ENCODE peak calls at places on chromosomes 6 and 20, in seven cellular contexts. I is heart right ventricle, P is testis, T is tibial artery, F is SK-N-SH, U is neural progenitor cell, D is astrocyte. Z is an unnamed sample.

GRCh38 chr20:44215125-44215524 is 4.6 kb upstream of the OSER1 start:
- DNase-seq in I (peak; percentile 60), P (peak; percentile 83), T (peak; percentile 65), F (peak; percentile 69), U (peak; percentile 75), D (peak; percentile 17), Z (peak; percentile 81)

GRCh38 chr20:40892642-40893041 is 136.0 kb upstream of the TOP1 start:
- DNase-seq in I (no peak), P (no peak), T (no peak), F (no peak), U (no peak), D (no peak), Z (no peak)

GRCh38 chr20:21665687-21666446 is 39.6 kb upstream of the PAX1 start:
- DNase-seq in I (no peak), P (no peak), T (no peak), F (no peak), U (no peak), D (no peak), Z (no peak)

GRCh38 chr6:133977983-133978895 is 25.2 kb downstream of the TBPL1 start:
- DNase-seq in I (no peak), P (no peak), T (peak; percentile 32), F (peak; percentile 33), U (no peak), D (peak; percentile 73), Z (no peak)

GRCh38 chr6:101539510-101540245 is 146.2 kb downstream of the GRIK2 start:
- DNase-seq in I (no peak), P (no peak), T (no peak), F (no peak), U (no peak), D (peak; percentile 75), Z (no peak)

GRCh38 chr6:142694054-142694453 is 250.9 kb downstream of the HIVEP2 start:
- DNase-seq in I (no peak), P (no peak), T (no peak), F (no peak), U (no peak), D (peak; percentile 69), Z (no peak)

GRCh38 chr6:156720739-156721714 is 56.2 kb upstream of the ARID1B start:
- DNase-seq in I (no peak), P (peak; percentile 67), T (peak; percentile 22), F (no peak), U (peak; percentile 42), D (no peak), Z (peak; percentile 44)

GRCh38 chr20:11995750-11996567 is 78.3 kb downstream of the BTBD3 start:
- DNase-seq in I (peak; percentile 6), P (no peak), T (no peak), F (no peak), U (no peak), D (peak; percentile 3), Z (peak; percentile 53)

GRCh38 chr6:3970097-3970496 is 108.8 kb downstream of the FAM217A start:
- DNase-seq in I (no peak), P (no peak), T (no peak), F (no peak), U (no peak), D (no peak), Z (no peak)

GRCh38 chr6:121748376-121748775 is 312.9 kb downstream of the GJA1 start:
- DNase-seq in I (no peak), P (no peak), T (no peak), F (no peak), U (peak; percentile 11), D (peak; percentile 90), Z (no peak)

GRCh38 chr20:24745617-24746350 is 203.3 kb upstream of the CST7 start:
- DNase-seq in I (no peak), P (no peak), T (no peak), F (no peak), U (no peak), D (no peak), Z (no peak)

GRCh38 chr6:30798501-30798900 is 54.2 kb upstream of the IER3 start:
- DNase-seq in I (no peak), P (no peak), T (no peak), F (no peak), U (no peak), D (no peak), Z (no peak)

GRCh38 chr6:3277251-3277650 is 18.5 kb downstream of the PSMG4 start:
- DNase-seq in I (no peak), P (no peak), T (no peak), F (no peak), U (no peak), D (no peak), Z (no peak)

GRCh38 chr6:100088009-100088408 is 94.0 kb upstream of the MCHR2 start:
- DNase-seq in I (no peak), P (no peak), T (no peak), F (no peak), U (no peak), D (peak; percentile 84), Z (no peak)

GRCh38 chr6:13485923-13486557 is 1.4 kb downstream of the GFOD1 start:
- DNase-seq in I (no peak), P (peak; percentile 26), T (peak; percentile 35), F (peak; percentile 70), U (peak; percentile 61), D (peak; percentile 30), Z (peak; percentile 54)

GRCh38 chr6:113651120-113651519 is 206.0 kb upstream of the MARCKS start:
- DNase-seq in I (peak; percentile 78), P (no peak), T (no peak), F (peak; percentile 16), U (no peak), D (no peak), Z (peak; percentile 82)

GRCh38 chr6:104540743-104541142 is 319.0 kb downstream of the HACE1 start:
- DNase-seq in I (no peak), P (no peak), T (no peak), F (no peak), U (no peak), D (peak; percentile 89), Z (no peak)

GRCh38 chr6:35363293-35363750 is 21.0 kb downstream of the PPARD start:
- DNase-seq in I (peak; percentile 44), P (no peak), T (no peak), F (peak; percentile 68), U (peak; percentile 21), D (peak; percentile 51), Z (peak; percentile 84)

GRCh38 chr20:43560974-43561373 is 2.1 kb downstream of the SGK2 start:
- DNase-seq in I (no peak), P (no peak), T (no peak), F (no peak), U (no peak), D (no peak), Z (no peak)

GRCh38 chr20:19181552-19181951 is 30.9 kb upstream of the SLC24A3 start:
- DNase-seq in I (no peak), P (no peak), T (no peak), F (no peak), U (no peak), D (no peak), Z (no peak)

GRCh38 chr6:157652601-157653363 is 170.3 kb upstream of the SNX9 start:
- DNase-seq in I (no peak), P (no peak), T (no peak), F (no peak), U (no peak), D (no peak), Z (peak; percentile 20)

GRCh38 chr6:37376078-37376743 is 22.4 kb downstream of the RNF8 start:
- DNase-seq in I (no peak), P (no peak), T (no peak), F (no peak), U (no peak), D (no peak), Z (no peak)
- H3K36me3 ChIP-seq in I (peaks cover 79% of the 10 kb centered on the region), P (no peaks in the 10 kb centered on the region), T (peaks cover 72% of the 10 kb centered on the region), F (peaks cover 35% of the 10 kb centered on the region), U (peaks cover 6% of the 10 kb centered on the region), D (peaks cover 13% of the 10 kb centered on the region), Z (peaks cover 25% of the 10 kb centered on the region)

GRCh38 chr20:49766979-49767419 is 45.6 kb upstream of the SLC9A8 start:
- DNase-seq in I (no peak), P (no peak), T (no peak), F (no peak), U (no peak), D (no peak), Z (no peak)

GRCh38 chr20:49762940-49763766 is 49.5 kb upstream of the B4GALT5 start:
- DNase-seq in I (no peak), P (no peak), T (no peak), F (no peak), U (no peak), D (no peak), Z (peak; percentile 56)

GRCh38 chr20:49765846-49766541 is 46.6 kb upstream of the SLC9A8 start:
- DNase-seq in I (no peak), P (no peak), T (no peak), F (no peak), U (no peak), D (no peak), Z (no peak)

GRCh38 chr20:49768204-49769124 is 44.2 kb upstream of the SLC9A8 start:
- DNase-seq in I (peak; percentile 44), P (peak; percentile 45), T (peak; percentile 67), F (no peak), U (peak; percentile 56), D (peak; percentile 90), Z (no peak)

DNA sequence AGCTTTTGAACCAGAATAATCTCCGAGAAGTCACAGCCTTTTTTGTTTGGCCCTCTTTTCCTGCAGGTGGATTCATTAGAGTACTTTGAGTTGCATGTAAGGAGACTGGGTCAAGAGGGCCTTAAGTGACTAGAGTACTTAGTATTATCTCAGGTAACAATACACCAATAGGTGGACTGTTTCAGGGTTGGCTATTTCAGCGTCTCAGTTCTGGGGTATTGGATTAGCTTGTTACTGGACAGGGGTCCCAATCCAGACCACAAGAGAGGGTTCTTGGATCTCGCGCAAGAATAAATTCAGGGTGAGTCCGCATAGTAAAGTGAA is 47.3 kb upstream of the SLC9A8 start:
- DNase-seq in I (no peak), P (no peak), T (no peak), F (no peak), U (no peak), D (no peak), Z (no peak)
- H3K4me1 ChIP-seq in I (peaks cover 28% of the 10 kb centered on the region), P (peaks cover 6% of the 10 kb centered on the region), T (no peaks in the 10 kb centered on the region), F (no peaks in the 10 kb centered on the region), U (peaks cover 29% of the 10 kb centered on the region), D (peaks cover 9% of the 10 kb centered on the region), Z (peaks cover 10% of the 10 kb centered on the region)

GRCh38 chr20:36848078-36848660 is 27.8 kb upstream of the TLDC2 start:
- DNase-seq in I (peak; percentile 78), P (no peak), T (peak; percentile 63), F (no peak), U (no peak), D (peak; percentile 93), Z (no peak)
- H3K4me3 ChIP-seq in I (no peak overlapping the region), P (no peak overlapping the region), T (no peak overlapping the region), F (peak overlapping the region; percentile 21), U (no peak overlapping the region), D (no peak overlapping the region), Z (no peak overlapping the region)

DNA sequence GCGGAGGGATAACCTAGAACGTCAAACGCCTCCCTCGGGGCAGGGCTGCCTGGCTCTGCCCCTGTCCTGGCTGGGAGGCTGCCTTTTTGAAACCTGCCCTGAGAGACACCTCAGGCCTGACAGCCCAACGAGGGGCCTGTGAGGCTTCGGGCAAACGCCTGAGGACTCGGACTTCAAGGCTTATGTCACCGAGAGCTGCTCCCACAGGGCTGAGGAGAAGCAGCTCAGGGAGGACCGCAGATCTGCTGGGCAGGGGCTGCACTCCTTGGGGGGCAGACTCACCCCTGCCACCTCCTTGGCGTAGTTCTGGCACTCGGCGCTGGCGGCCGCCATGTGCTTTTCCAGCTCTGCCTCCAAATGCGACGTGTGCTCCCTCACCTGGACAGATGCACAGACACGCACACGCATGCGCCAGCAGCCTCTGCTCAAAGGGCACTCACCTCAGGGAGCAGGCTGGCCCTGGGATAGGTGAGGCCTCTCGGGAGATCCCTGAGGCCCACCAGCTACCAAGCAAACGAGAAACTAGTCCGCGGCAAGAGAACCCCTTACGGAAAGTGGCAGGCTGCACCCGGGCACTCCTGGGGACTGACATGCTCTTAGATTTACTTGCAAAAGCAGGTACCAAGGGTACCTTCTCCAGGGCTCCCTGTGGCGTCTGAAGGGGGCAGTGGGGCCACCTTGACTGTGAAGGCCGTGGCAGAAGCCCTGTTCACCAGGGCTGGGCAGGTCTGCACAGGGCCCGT is 49.6 kb downstream of the DSTN start:
- DNase-seq in I (no peak), P (no peak), T (peak; percentile 22), F (peak; percentile 4), U (no peak), D (no peak), Z (no peak)
- H3K36me3 ChIP-seq in I (peaks cover 83% of the 10 kb centered on the region), P (no peaks in the 10 kb centered on the region), T (peaks cover 71% of the 10 kb centered on the region), F (peaks cover 66% of the 10 kb centered on the region), U (no peaks in the 10 kb centered on the region), D (peaks cover 44% of the 10 kb centered on the region), Z (peaks cover 8% of the 10 kb centered on the region)

Z was measured in SJCRH30.